ENCODE peak calls at places on chromosomes 6 and 20, in seven cellular contexts. L is upper lobe of left lung, O is tibial nerve, X is brain microvascular endothelial cell, Q is mesendoderm, Z is upper lobe of right lung, P is neuronal stem cell. R is an unnamed sample. For H3K27me3 and H3K36me3, the result is how much of the 10 kb centered on the place peaks cover.

GRCh38 chr20:32350421-32350820 is 7.7 kb upstream of the ASXL1 start:
- DNase-seq in L (no peak), O (no peak), X (no peak), Q (no peak), Z (no peak), P (no peak), R (no peak)

GRCh38 chr20:47204008-47204745 is 152.3 kb downstream of the ZMYND8 start:
- DNase-seq in L (no peak), O (no peak), X (peak), Q (peak), Z (no peak), P (no peak), R (peak)

GRCh38 chr6:25899123-25899522 is 25.1 kb upstream of the SLC17A3 start:
- DNase-seq in L (no peak), O (no peak), X (no peak), Q (peak), Z (no peak), P (peak), R (peak)

GRCh38 chr6:32222333-32223230 is 1.3 kb downstream of the NOTCH4 start:
- DNase-seq in L (no peak), O (no peak), X (no peak), Q (no peak), Z (no peak), P (no peak), R (no peak)

GRCh38 chr6:33935439-33936080 is 131.8 kb upstream of the MLN start:
- DNase-seq in L (no peak), O (no peak), X (no peak), Q (peak), Z (no peak), P (no peak), R (no peak)

GRCh38 chr6:18101873-18102272 is 20.6 kb downstream of the NHLRC1 start:
- DNase-seq in L (no peak), O (no peak), X (no peak), Q (no peak), Z (no peak), P (no peak), R (no peak)

GRCh38 chr6:13554929-13555333 is 19.5 kb upstream of the SIRT5 start:
- DNase-seq in L (no peak), O (no peak), X (no peak), Q (peak), Z (no peak), P (no peak), R (no peak)

GRCh38 chr20:44142416-44142815 is 44.6 kb downstream of the JPH2 start:
- DNase-seq in L (no peak), O (no peak), X (peak), Q (no peak), Z (no peak), P (no peak), R (peak)

GRCh38 chr6:113052513-113052912 is 705.4 kb downstream of the RFPL4B start:
- DNase-seq in L (no peak), O (no peak), X (no peak), Q (no peak), Z (no peak), P (no peak), R (no peak)

GRCh38 chr20:13221673-13222318 is 722 bp downstream of the ISM1 start:
- DNase-seq in L (peak), O (no peak), X (peak), Q (peak), Z (peak), P (peak), R (peak)

GRCh38 chr6:33080127-33081089 is 4.6 kb downstream of the HLA-DPB1 start:
- DNase-seq in L (peak), O (peak), X (peak), Q (peak), Z (peak), P (peak), R (peak)

GRCh38 chr6:82045965-82046756 is 201.4 kb downstream of the IBTK start:
- DNase-seq in L (no peak), O (no peak), X (peak), Q (peak), Z (no peak), P (no peak), R (peak)

GRCh38 chr6:34082816-34083215 is 63.1 kb downstream of the GRM4 start:
- DNase-seq in L (no peak), O (no peak), X (no peak), Q (peak), Z (no peak), P (no peak), R (no peak)

GRCh38 chr6:62904687-62905086 is 306.6 kb upstream of the FKBP1C start:
- DNase-seq in L (no peak), O (no peak), X (no peak), Q (peak), Z (no peak), P (no peak), R (no peak)

GRCh38 chr6:119636060-119636459 is 286.5 kb upstream of the MAN1A1 start:
- DNase-seq in L (no peak), O (no peak), X (no peak), Q (no peak), Z (no peak), P (no peak), R (no peak)

GRCh38 chr6:139577991-139578604 is 203.7 kb upstream of the CITED2 start:
- DNase-seq in L (no peak), O (no peak), X (peak), Q (peak), Z (no peak), P (no peak), R (peak)

GRCh38 chr20:10626896-10627295 is 46.9 kb downstream of the JAG1 start:
- DNase-seq in L (no peak), O (no peak), X (no peak), Q (no peak), Z (no peak), P (no peak), R (peak)

GRCh38 chr6:97594834-97595233 is 311.8 kb upstream of the MMS22L start:
- DNase-seq in L (no peak), O (no peak), X (peak), Q (no peak), Z (no peak), P (no peak), R (peak)

GRCh38 chr6:35495258-35496035 is 1.4 kb downstream of the TEAD3 start:
- DNase-seq in L (no peak), O (no peak), X (no peak), Q (no peak), Z (no peak), P (no peak), R (peak)

GRCh38 chr6:41449399-41450245 is 96.6 kb upstream of the FOXP4 start:
- DNase-seq in L (no peak), O (peak), X (no peak), Q (no peak), Z (no peak), P (no peak), R (peak)

GRCh38 chr6:97177905-97178304 is 105.1 kb downstream of the MMS22L start:
- DNase-seq in L (no peak), O (no peak), X (peak), Q (no peak), Z (no peak), P (no peak), R (no peak)

GRCh38 chr20:5809495-5809894 is 59.3 kb downstream of the SHLD1 start:
- DNase-seq in L (no peak), O (no peak), X (no peak), Q (no peak), Z (no peak), P (no peak), R (no peak)

GRCh38 chr6:139860193-139860592 is 485.7 kb upstream of the CITED2 start:
- DNase-seq in L (no peak), O (no peak), X (no peak), Q (no peak), Z (no peak), P (no peak), R (no peak)

GRCh38 chr20:22729180-22729579 is 144.8 kb upstream of the FOXA2 start:
- DNase-seq in L (no peak), O (no peak), X (peak), Q (no peak), Z (no peak), P (no peak), R (no peak)

GRCh38 chr6:133128191-133128590 is 113.0 kb upstream of the EYA4 start:
- DNase-seq in L (no peak), O (no peak), X (no peak), Q (peak), Z (no peak), P (no peak), R (no peak)

GRCh38 chr6:32624565-32624964 is 12.6 kb upstream of the HLA-DQA1 start:
- DNase-seq in L (no peak), O (no peak), X (no peak), Q (no peak), Z (no peak), P (no peak), R (no peak)

GRCh38 chr6:96631248-96631647 is 68.3 kb downstream of the FHL5 start:
- DNase-seq in L (no peak), O (no peak), X (peak), Q (no peak), Z (no peak), P (no peak), R (no peak)

GRCh38 chr6:19433101-19433500 is 404.1 kb upstream of the ID4 start:
- DNase-seq in L (no peak), O (no peak), X (no peak), Q (no peak), Z (no peak), P (no peak), R (no peak)

GRCh38 chr20:52727740-52728456 is 244.3 kb upstream of the TSHZ2 start:
- DNase-seq in L (peak), O (no peak), X (no peak), Q (no peak), Z (no peak), P (no peak), R (no peak)

GRCh38 chr20:43940518-43941225 is 26.0 kb downstream of the TOX2 start:
- DNase-seq in L (no peak), O (no peak), X (no peak), Q (no peak), Z (no peak), P (no peak), R (no peak)

GRCh38 chr6:150203378-150203777 is 60.5 kb downstream of the PPP1R14C start:
- DNase-seq in L (no peak), O (no peak), X (no peak), Q (no peak), Z (no peak), P (no peak), R (no peak)

GRCh38 chr6:26342106-26342999 is 22.6 kb upstream of the BTN3A2 start:
- DNase-seq in L (no peak), O (no peak), X (peak), Q (peak), Z (no peak), P (no peak), R (peak)

GRCh38 chr6:47256981-47257730 is 52.5 kb downstream of the TNFRSF21 start:
- DNase-seq in L (no peak), O (no peak), X (no peak), Q (peak), Z (no peak), P (no peak), R (no peak)

GRCh38 chr20:45407783-45408645 is at the start of gene DBNDD2:
- DNase-seq in L (peak), O (no peak), X (no peak), Q (no peak), Z (no peak), P (no peak), R (no peak)

GRCh38 chr6:1552296-1552761 is 57.4 kb upstream of the FOXC1 start:
- DNase-seq in L (no peak), O (no peak), X (peak), Q (peak), Z (no peak), P (no peak), R (peak)

GRCh38 chr20:2293971-2294370 is 1.8 kb upstream of the TGM3 start:
- DNase-seq in L (no peak), O (no peak), X (no peak), Q (no peak), Z (no peak), P (no peak), R (no peak)

GRCh38 chr20:42258568-42258967 is 640.4 kb upstream of the CHD6 start:
- DNase-seq in L (no peak), O (no peak), X (no peak), Q (no peak), Z (no peak), P (no peak), R (no peak)

GRCh38 chr6:49541210-49541724 is 9.2 kb upstream of the C6orf141 start:
- DNase-seq in L (no peak), O (no peak), X (no peak), Q (peak), Z (no peak), P (no peak), R (peak)

GRCh38 chr20:34249291-34249690 is 8.1 kb downstream of the ASIP start:
- DNase-seq in L (no peak), O (no peak), X (peak), Q (no peak), Z (no peak), P (no peak), R (peak)

GRCh38 chr6:16018626-16019025 is 110.3 kb upstream of the MYLIP start:
- DNase-seq in L (no peak), O (no peak), X (no peak), Q (no peak), Z (no peak), P (no peak), R (no peak)
- H3K27me3 ChIP-seq in L (under half), O (under half), X (under half), Q (under half), Z (under half), P (under half), R (under half)

DNA sequence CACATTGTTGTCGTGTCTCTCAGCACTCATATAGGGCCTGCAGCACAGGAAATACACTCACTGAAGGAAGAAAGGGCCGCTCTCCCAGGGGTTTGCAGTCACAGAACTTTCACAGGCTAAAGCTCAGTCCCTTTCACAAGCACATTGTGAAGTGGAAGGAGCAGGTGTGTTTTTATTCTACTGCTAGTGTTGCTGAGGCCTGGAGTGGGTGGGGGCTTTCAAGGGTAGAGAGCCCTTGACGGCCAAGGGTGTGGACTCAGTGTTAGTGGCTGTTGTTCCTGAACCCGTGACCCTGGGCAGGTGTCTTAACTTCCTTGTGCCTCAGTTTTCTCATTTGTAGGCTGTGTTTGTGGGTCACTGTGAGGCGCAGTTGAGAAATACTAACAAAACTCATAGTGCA is 66.2 kb upstream of the SLC22A1 start:
- DNase-seq in L (no peak), O (no peak), X (no peak), Q (no peak), Z (no peak), P (no peak), R (no peak)
- H3K36me3 ChIP-seq in L (half or more), O (under half), X (half or more), Q (under half), Z (half or more), P (half or more), R (half or more)

DNA sequence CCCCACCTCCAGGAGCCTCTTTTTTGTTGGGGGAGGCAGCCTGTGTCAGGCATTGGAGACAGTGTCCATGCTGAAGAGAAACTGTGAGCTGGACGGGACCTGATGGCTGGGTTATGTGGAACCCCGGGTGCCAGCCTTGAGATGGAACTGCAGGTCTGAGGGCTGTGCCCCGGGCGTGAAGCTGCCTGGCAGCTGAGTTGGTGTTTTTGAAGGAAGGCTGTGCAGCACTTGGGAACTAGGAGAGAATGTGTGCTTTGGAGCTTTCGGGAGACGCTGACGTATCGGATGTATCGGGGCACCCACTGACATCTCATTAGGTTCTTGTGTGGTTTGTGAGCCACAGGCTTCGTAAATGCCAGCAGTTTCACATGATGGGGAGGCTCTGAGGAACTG is 2.2 kb downstream of the DLGAP4 start:
- DNase-seq in L (no peak), O (no peak), X (no peak), Q (no peak), Z (peak), P (no peak), R (no peak)
- H3K27me3 ChIP-seq in L (under half), O (under half), X (half or more), Q (under half), Z (half or more), P (under half), R (half or more)

GRCh38 chr6:142879527-142879926 is 65.4 kb downstream of the HIVEP2 start:
- DNase-seq in L (no peak), O (no peak), X (no peak), Q (peak), Z (no peak), P (no peak), R (no peak)
- H3K36me3 ChIP-seq in L (under half), O (under half), X (under half), Q (under half), Z (under half), P (under half), R (under half)

GRCh38 chr6:167165887-167166471 is 8.2 kb upstream of the GPR31 start:
- DNase-seq in L (no peak), O (no peak), X (no peak), Q (no peak), Z (no peak), P (no peak), R (no peak)

GRCh38 chr6:167162591-167162990 is 4.8 kb upstream of the GPR31 start:
- DNase-seq in L (no peak), O (no peak), X (no peak), Q (peak), Z (no peak), P (no peak), R (no peak)

GRCh38 chr6:167157867-167158266 is at the start of gene GPR31:
- DNase-seq in L (no peak), O (no peak), X (no peak), Q (no peak), Z (no peak), P (no peak), R (no peak)

GRCh38 chr6:167161895-167162467 is 4.2 kb upstream of the GPR31 start:
- DNase-seq in L (no peak), O (no peak), X (no peak), Q (no peak), Z (no peak), P (no peak), R (no peak)

DNA sequence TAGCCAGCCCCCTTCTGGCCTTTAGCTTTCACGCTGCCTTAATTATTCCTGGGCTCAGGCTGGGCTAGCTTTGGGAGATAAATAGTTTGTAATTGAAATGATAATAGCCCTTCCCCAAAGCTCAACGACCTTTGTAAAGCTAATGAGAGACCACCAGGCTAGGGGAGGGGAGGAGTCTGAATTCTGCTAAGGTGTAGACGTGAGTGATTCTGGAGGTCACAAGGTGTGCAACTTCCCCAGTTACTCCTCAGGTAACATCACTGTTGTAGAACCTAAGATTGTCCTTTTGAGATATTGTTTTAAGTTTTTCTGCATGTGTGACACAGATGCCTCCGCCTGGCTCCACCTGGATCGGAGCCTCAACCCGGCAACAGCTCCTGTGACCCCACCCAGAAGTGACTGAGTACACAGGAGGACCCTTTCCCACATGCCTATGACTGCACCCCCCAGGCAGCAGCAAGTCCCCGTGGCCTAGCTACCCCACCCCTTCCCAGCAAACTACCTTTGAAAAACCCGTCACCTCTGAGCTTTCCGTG is 5.8 kb upstream of the GPR31 start:
- DNase-seq in L (no peak), O (no peak), X (no peak), Q (peak), Z (no peak), P (no peak), R (no peak)
- H3K27me3 ChIP-seq in L (under half), O (under half), X (under half), Q (under half), Z (under half), P (under half), R (under half)

GRCh38 chr20:35502352-35502751 is 27.1 kb downstream of the C20orf173 start:
- DNase-seq in L (no peak), O (no peak), X (no peak), Q (no peak), Z (no peak), P (no peak), R (no peak)
- H3K36me3 ChIP-seq in L (half or more), O (under half), X (half or more), Q (under half), Z (half or more), P (half or more), R (half or more)

DNA sequence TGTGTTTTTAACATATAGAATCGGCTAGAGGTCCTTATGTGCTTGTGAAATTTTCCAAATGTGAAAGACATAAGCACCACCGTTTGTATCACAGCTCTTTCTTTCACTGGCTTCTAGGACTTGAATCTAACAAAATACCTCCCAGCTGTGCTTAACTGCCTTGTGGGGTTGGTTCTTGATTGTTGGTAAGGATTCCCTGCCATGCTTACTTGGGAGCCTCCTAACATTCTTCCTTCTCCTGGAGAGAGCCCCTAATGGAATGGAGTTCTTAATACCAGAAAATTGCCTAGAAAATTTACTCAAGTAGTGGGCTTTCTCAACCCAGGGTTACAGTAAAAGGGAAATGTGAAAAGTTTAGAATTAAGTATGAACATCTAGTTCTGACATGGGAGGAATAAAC is 121.2 kb downstream of the COL19A1 start:
- DNase-seq in L (no peak), O (no peak), X (no peak), Q (peak), Z (no peak), P (no peak), R (no peak)
- H3K27me3 ChIP-seq in L (under half), O (under half), X (under half), Q (under half), Z (under half), P (under half), R (under half)

R was measured in adipocyte.